ENCODE peak calls at places on chromosomes 16 and 17, in four cellular contexts. E is endothelial cell of umbilical vein, H is HCT116, A is sigmoid colon. P is an unnamed sample.

GRCh38 chr16:62913333-62913732 is 877.1 kb upstream of the CDH8 start:
- DNase-seq in E (no peak), H (no peak), A (no peak), P (no peak)

GRCh38 chr17:18240449-18240848 is 15.0 kb downstream of the LLGL1 start:
- DNase-seq in E (no peak), H (no peak), A (no peak), P (no peak)

GRCh38 chr17:36947922-36948716 is 635 bp upstream of the AATF start:
- DNase-seq in E (no peak), H (no peak), A (no peak), P (no peak)

GRCh38 chr17:18182978-18183333 is 672 bp upstream of the ALKBH5 start:
- DNase-seq in E (no peak), H (no peak), A (peak), P (no peak)

GRCh38 chr16:86515780-86516617 is 5.7 kb downstream of the FOXF1 start:
- DNase-seq in E (no peak), H (no peak), A (no peak), P (no peak)

GRCh38 chr16:27048316-27048715 is 18.4 kb upstream of the C16orf82 start:
- DNase-seq in E (no peak), H (no peak), A (no peak), P (no peak)

GRCh38 chr16:86783626-86784266 is 205.4 kb downstream of the FOXL1 start:
- DNase-seq in E (no peak), H (no peak), A (peak), P (no peak)

GRCh38 chr17:2122641-2123302 is 67.9 kb downstream of the HIC1 start:
- DNase-seq in E (peak), H (no peak), A (peak), P (no peak)

GRCh38 chr16:7268182-7268581 is 64.5 kb upstream of the RBFOX1 start:
- DNase-seq in E (no peak), H (no peak), A (no peak), P (no peak)

GRCh38 chr16:70720431-70721201 is 34.8 kb upstream of the MTSS2 start:
- DNase-seq in E (no peak), H (no peak), A (no peak), P (no peak)

GRCh38 chr16:64152010-64152767 is 969.7 kb downstream of the CDH11 start:
- DNase-seq in E (no peak), H (no peak), A (no peak), P (no peak)

GRCh38 chr17:16923097-16923903 is 48.6 kb downstream of the TNFRSF13B start:
- DNase-seq in E (no peak), H (no peak), A (peak), P (peak)

GRCh38 chr17:78496311-78496710 is 80.9 kb downstream of the DNAH17 start:
- DNase-seq in E (no peak), H (no peak), A (no peak), P (no peak)

GRCh38 chr17:40345161-40346034 is 19.1 kb downstream of the GJD3 start:
- DNase-seq in E (peak), H (no peak), A (peak), P (no peak)

GRCh38 chr17:82358467-82359350 is at the start of gene TEX19:
- DNase-seq in E (no peak), H (no peak), A (no peak), P (no peak)

GRCh38 chr17:17698869-17699351 is 17.7 kb downstream of the RAI1 start:
- DNase-seq in E (peak), H (no peak), A (peak), P (no peak)

GRCh38 chr16:46908540-46909372 is 24.6 kb downstream of the GPT2 start:
- DNase-seq in E (peak), H (peak), A (no peak), P (no peak)

GRCh38 chr17:44865231-44865660 is 17.6 kb downstream of the HIGD1B start:
- DNase-seq in E (peak), H (peak), A (peak), P (no peak)

GRCh38 chr17:16583781-16584180 is 14.8 kb upstream of the ZNF287 start:
- DNase-seq in E (no peak), H (no peak), A (no peak), P (no peak)

GRCh38 chr17:56867948-56868376 is 34.0 kb downstream of the DGKE start:
- DNase-seq in E (peak), H (no peak), A (no peak), P (no peak)

GRCh38 chr16:67029249-67030096 is 524 bp downstream of the CBFB start:
- DNase-seq in E (peak), H (no peak), A (peak), P (no peak)

GRCh38 chr16:56679078-56679730 is 3.1 kb upstream of the MT1X start:
- DNase-seq in E (no peak), H (no peak), A (no peak), P (no peak)

GRCh38 chr16:85946680-85947510 is 47.9 kb downstream of the IRF8 start:
- DNase-seq in E (no peak), H (no peak), A (no peak), P (no peak)

GRCh38 chr16:59719121-59719520 is 985.0 kb upstream of the GOT2 start:
- DNase-seq in E (no peak), H (no peak), A (no peak), P (no peak)

GRCh38 chr17:27577124-27577761 is 53.7 kb upstream of the LGALS9 start:
- DNase-seq in E (peak), H (no peak), A (no peak), P (no peak)
- H3K27ac ChIP-seq in E (peak), H (peak), A (peak), P (peak)

GRCh38 chr16:30633526-30633925 is 17.2 kb upstream of the PRR14 start:
- DNase-seq in E (no peak), H (no peak), A (no peak), P (no peak)

GRCh38 chr16:30626230-30626629 is 16.0 kb upstream of the ZNF689 start:
- DNase-seq in E (no peak), H (no peak), A (no peak), P (no peak)

GRCh38 chr16:30623558-30624283 is 13.5 kb upstream of the ZNF689 start:
- DNase-seq in E (no peak), H (no peak), A (no peak), P (no peak)

DNA sequence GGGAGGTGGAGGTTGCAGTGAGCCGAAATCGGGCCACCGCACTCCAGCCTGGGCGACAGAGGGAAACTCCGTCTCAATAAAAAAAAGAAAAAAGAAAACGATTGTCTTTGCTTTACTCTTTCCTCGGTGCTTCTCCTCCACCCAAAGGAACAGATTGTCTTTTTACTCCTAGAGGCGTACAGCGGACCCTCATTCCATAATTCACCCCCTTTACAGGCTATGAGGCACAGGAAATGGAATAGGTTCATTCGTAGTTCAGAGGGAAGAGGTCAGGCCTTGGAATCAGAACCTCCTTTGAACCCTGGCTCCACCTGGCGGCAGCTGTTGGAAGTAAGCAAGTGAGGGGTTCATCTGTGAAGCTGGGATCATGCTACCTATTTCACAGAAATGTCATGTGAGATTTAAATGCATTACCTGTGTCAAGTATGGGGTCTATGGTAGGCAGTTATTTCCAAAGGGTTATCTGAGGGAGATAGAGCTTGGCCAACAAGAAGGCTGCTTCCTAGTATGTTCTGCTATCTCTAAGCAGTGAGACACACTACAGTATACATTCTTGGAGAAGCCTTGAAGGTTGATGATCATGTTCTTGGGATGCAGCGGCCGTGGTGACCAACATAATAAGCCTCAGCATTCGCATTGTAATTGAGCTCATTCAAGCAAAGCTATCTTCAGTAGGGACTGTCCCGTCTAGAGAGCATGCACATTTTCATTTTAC is 18.6 kb upstream of the ZNF689 start:
- DNase-seq in E (peak), H (peak), A (peak), P (no peak)
- TF ChIP-seq POLR2AphosphoS5 in E (no peak), H (no peak), A (no peak), P (peak)

GRCh38 chr17:7915611-7916382 is at the start of gene RNF227:
- DNase-seq in E (peak), H (peak), A (peak), P (peak)
- TF ChIP-seq CTCF in E (no peak), H (no peak), A (no peak), P (no peak)

DNA sequence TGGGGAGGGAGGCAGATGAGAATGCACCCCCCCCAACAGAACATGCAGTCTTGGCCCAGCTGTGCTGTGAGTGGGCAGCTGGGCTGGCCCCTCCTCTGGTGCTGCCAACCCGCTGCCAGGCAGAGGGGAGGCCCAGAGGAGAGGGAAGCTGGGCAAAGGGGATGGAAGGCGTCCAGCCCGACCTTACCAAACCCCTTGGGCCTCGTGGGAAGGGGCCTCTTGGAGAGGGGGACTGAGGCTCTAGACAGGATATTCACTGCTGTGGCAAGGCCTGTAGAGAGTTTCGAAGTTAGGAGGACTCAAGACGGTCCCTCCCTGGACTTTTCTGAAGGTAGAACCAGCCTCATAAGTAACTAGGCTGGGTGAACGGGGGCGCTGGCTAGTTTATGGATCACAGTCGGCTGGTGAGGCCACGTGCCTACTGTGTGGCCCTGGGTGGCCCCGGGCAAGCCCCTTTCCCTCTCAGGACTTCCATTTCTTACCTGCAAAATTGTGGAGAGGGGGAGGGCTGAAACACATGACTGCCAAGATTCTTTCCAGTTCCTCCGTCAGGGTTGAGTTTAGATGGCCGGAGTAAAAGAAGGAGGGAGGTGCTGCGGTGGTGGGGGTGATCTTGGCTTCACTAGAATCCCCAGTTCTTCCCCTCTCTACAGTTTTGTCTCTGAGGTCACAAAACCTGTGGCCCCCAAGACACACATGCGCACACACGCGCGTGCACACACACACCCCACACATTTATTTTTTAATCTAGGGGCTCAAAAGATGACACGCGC is 807 bp upstream of the STAT5A start:
- DNase-seq in E (peak), H (no peak), A (peak), P (no peak)
- H3K27ac ChIP-seq in E (peak), H (no peak), A (peak), P (peak)

GRCh38 chr17:76642994-76643393 is 563 bp downstream of the ST6GALNAC1 start:
- DNase-seq in E (no peak), H (no peak), A (no peak), P (no peak)

GRCh38 chr17:76642032-76642561 is 1.5 kb downstream of the ST6GALNAC1 start:
- DNase-seq in E (no peak), H (no peak), A (no peak), P (no peak)

GRCh38 chr17:76641501-76641900 is 2.1 kb downstream of the ST6GALNAC1 start:
- DNase-seq in E (no peak), H (peak), A (no peak), P (no peak)

GRCh38 chr17:76638263-76638662 is 5.3 kb downstream of the ST6GALNAC1 start:
- DNase-seq in E (no peak), H (no peak), A (no peak), P (no peak)

GRCh38 chr17:76640550-76641380 is 2.8 kb downstream of the ST6GALNAC1 start:
- DNase-seq in E (peak), H (no peak), A (no peak), P (no peak)
- TF ChIP-seq POLR2AphosphoS5 in E (no peak), H (no peak), A (no peak), P (no peak)

GRCh38 chr17:77372444-77373297 is 231.9 kb downstream of the SEC14L1 start:
- DNase-seq in E (peak), H (no peak), A (peak), P (no peak)
- TF ChIP-seq CTCF in E (no peak), H (no peak), A (no peak), P (no peak)

GRCh38 chr17:62650587-62650986 is 23.1 kb downstream of the MRC2 start:
- DNase-seq in E (no peak), H (no peak), A (peak), P (no peak)

GRCh38 chr17:62649570-62649969 is 22.1 kb downstream of the MRC2 start:
- DNase-seq in E (no peak), H (no peak), A (peak), P (peak)

GRCh38 chr17:62652251-62653001 is 25.0 kb downstream of the MRC2 start:
- DNase-seq in E (peak), H (no peak), A (peak), P (no peak)

GRCh38 chr17:62648247-62648953 is 20.9 kb downstream of the MRC2 start:
- DNase-seq in E (no peak), H (no peak), A (peak), P (no peak)

DNA sequence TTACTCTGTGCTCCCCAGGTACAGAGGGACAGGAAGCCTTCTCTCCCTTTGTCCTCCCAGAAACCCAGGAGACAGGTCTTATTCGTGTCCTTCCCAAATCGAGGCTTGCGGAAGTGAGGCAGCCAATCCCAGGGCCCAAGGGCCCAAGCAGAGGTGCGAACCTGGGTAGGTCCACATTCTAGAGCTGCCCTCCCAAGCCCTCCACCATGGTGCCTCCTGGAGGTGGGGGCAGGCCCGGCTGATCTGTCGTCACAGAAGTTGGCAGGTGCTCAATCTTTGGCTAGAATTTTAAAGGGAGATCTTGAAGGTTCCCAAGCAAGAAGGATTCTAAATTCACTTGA is 21.5 kb downstream of the MRC2 start:
- DNase-seq in E (no peak), H (no peak), A (peak), P (no peak)
- H3K27ac ChIP-seq in E (no peak), H (no peak), A (peak), P (peak)

DNA sequence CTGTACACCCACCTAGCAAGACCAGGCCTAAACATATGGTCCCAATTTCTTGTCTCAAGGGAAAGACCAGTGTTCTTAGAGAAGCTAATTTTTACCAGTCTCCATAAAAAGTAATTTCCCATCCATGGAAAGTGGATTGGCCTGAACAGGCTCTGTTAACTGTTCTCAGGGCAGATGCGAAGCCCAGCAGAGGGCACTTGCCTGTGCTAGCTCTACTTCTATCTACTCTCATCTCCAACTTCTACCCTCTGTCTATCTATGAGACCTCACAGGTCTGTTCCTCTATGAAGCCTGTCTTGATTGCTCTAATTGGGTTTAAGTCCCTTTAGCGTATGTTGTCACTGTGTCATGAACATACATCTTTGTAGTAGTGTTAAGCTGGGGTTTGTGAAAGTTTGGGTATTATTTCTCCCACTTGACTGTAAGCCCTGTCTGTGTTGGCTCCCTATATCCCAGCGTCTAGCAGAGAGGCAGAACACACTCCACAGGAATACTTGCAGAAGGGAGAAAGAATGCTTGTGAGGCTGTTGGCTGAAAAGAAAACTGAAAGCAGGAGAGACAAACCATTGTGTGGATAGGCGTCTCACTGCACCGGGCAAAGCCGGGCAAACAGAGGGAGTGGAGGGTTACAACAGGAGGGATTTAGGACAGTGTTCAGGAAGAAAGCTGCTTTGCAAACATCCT is 167.2 kb upstream of the MAF start:
- DNase-seq in E (no peak), H (no peak), A (no peak), P (no peak)
- TF ChIP-seq POLR2AphosphoS5 in E (no peak), H (no peak), A (no peak), P (no peak)

DNA sequence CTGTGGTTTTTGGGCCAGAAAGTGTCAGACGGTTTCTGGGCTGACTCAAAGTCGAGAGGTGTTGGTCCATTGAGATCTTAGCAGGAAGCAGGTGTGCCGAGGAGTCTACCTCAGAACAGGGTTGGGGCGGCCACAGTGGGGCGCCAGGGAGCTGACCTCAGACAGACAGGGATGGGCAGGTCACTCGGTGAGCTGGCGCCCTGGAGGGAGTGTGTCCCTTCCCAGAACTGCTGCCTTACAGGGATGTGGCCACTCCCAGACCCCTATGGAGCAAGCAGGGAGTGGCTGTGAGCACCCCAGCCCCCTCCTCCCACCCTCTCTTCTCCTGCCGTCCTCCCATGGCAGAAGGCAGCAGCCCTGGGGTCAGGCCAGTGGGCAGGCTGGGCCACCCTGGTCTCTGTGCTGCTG is 14.0 kb upstream of the DPEP1 start:
- DNase-seq in E (no peak), H (peak), A (no peak), P (no peak)
- TF ChIP-seq CTCF in E (peak), H (peak), A (no peak), P (no peak)

GRCh38 chr17:80701730-80702129 is 157.1 kb downstream of the RPTOR start:
- DNase-seq in E (no peak), H (no peak), A (no peak), P (no peak)
- H3K27ac ChIP-seq in E (no peak), H (no peak), A (no peak), P (no peak)

P was measured in vagina.